ENCODE peak calls at places on chromosomes 5 and 9, in nine cellular contexts. K, M, A, I, T, S, H, W and R are unnamed samples.

GRCh38 chr5:169592937-169593650 is 9.5 kb downstream of the SPDL1 start:
- DNase-seq in K (no peak), M (no peak), A (no peak), I (no peak), T (no peak), S (no peak), H (no peak), W (no peak), R (no peak)

GRCh38 chr9:34457266-34458012 is 931 bp downstream of the FAM219A start:
- DNase-seq in K (peak; percentile 86), M (peak; percentile 80), A (no peak), I (peak; percentile 43), T (no peak), S (peak; percentile 88), H (peak; percentile 13), W (peak; percentile 63), R (peak; percentile 56)

GRCh38 chr9:104872959-104873850 is 54.8 kb downstream of the ABCA1 start:
- DNase-seq in K (peak; percentile 65), M (peak; percentile 64), A (no peak), I (no peak), T (peak; percentile 68), S (no peak), H (no peak), W (peak; percentile 79), R (no peak)

GRCh38 chr5:66169534-66169933 is 25.4 kb downstream of the SREK1 start:
- DNase-seq in K (no peak), M (no peak), A (peak; percentile 19), I (no peak), T (no peak), S (no peak), H (peak; percentile 54), W (no peak), R (no peak)

GRCh38 chr9:91037511-91038482 is 236.2 kb downstream of the SYK start:
- DNase-seq in K (peak; percentile 73), M (peak; percentile 71), A (no peak), I (no peak), T (peak; percentile 80), S (no peak), H (peak; percentile 11), W (peak; percentile 96), R (no peak)

GRCh38 chr5:34564706-34565235 is 91.4 kb upstream of the RAI14 start:
- DNase-seq in K (no peak), M (peak; percentile 30), A (no peak), I (no peak), T (no peak), S (peak; percentile 87), H (no peak), W (peak; percentile 28), R (no peak)

GRCh38 chr5:9851458-9851857 is 221.3 kb upstream of the TAS2R1 start:
- DNase-seq in K (no peak), M (no peak), A (no peak), I (no peak), T (peak; percentile 77), S (no peak), H (no peak), W (peak; percentile 71), R (no peak)

GRCh38 chr5:134226441-134227192 is 744 bp upstream of the PPP2CA start:
- DNase-seq in K (no peak), M (no peak), A (no peak), I (peak; percentile 16), T (no peak), S (peak; percentile 94), H (no peak), W (peak; percentile 39), R (no peak)

GRCh38 chr5:62506659-62507460 is 71.8 kb upstream of the LRRC70 start:
- DNase-seq in K (no peak), M (no peak), A (no peak), I (no peak), T (no peak), S (no peak), H (peak; percentile 16), W (no peak), R (no peak)

GRCh38 chr9:95508242-95508967 is 8.4 kb downstream of the PTCH1 start:
- DNase-seq in K (no peak), M (peak; percentile 59), A (no peak), I (no peak), T (no peak), S (no peak), H (peak; percentile 55), W (no peak), R (peak; percentile 27)

GRCh38 chr5:181167814-181168488 is 20.6 kb downstream of the OR2V2 start:
- DNase-seq in K (no peak), M (no peak), A (no peak), I (no peak), T (no peak), S (no peak), H (peak; percentile 63), W (no peak), R (no peak)

DNA sequence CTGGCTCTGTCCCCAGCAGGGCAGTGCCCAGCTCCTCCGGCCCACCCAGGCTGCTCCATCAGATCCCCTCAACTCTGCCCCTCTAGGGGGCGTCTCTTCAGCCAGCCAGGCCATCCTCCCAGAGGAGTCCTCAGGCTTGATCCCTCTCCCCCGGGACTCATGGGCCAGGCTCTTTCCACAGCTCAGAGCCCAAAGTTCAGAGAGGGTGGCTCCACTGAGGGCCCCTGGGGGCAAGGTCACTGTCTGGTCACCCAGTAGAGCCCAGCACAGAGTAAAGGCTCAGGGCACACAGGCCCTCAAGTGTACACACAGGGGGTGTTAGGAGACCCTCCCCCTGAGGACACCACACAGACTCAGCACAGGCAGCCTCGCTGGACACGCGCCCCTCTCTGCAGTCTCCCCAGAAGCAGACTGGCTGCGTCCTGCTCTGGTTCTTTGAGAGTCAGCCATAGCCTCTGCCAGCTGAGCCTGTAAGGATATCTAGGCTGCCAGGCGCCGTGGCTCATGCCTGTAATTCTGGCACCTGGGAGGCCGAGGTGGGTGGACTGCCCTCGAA is 64.8 kb downstream of the PAX5 start:
- DNase-seq in K (no peak), M (no peak), A (no peak), I (no peak), T (no peak), S (no peak), H (no peak), W (no peak), R (no peak)
- H3K27ac ChIP-seq in K (no peak overlapping the region), M (no peak overlapping the region), A (no peak overlapping the region), I (no peak overlapping the region), T (no peak overlapping the region), S (no peak overlapping the region), H (no peak overlapping the region), W (no peak overlapping the region), R (no peak overlapping the region)

DNA sequence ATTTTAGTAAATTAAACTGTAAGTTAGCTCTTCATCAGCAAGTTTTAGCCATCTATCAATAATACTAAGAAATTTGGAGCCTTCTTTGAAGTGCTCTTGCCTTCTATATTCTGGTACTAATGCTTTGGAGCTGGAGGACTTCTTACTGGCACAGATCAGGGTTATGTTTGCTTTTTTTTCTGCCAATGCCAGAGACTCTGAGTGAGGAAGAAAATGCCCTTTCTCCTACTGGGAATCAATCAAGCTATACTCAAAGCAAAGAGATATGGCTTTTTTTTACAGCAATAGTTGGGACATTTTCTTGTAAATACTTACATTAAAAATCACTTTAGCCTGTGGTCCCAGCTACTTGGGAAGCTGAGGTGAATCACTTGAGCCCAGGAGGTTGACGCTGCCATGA is 4.3 kb downstream of the HSDL2 start:
- DNase-seq in K (no peak), M (no peak), A (no peak), I (no peak), T (no peak), S (no peak), H (no peak), W (no peak), R (no peak)
- H3K27ac ChIP-seq in K (peak overlapping the region; percentile 22), M (no peak overlapping the region), A (no peak overlapping the region), I (peak overlapping the region; percentile 15), T (no peak overlapping the region), S (peak overlapping the region; percentile 73), H (no peak overlapping the region), W (no peak overlapping the region), R (no peak overlapping the region)

GRCh38 chr5:139046551-139046950 is 151.6 kb downstream of the SIL1 start:
- DNase-seq in K (no peak), M (no peak), A (no peak), I (no peak), T (no peak), S (no peak), H (no peak), W (no peak), R (no peak)

GRCh38 chr5:139051392-139051791 is 146.8 kb downstream of the SIL1 start:
- DNase-seq in K (no peak), M (no peak), A (no peak), I (no peak), T (no peak), S (no peak), H (no peak), W (no peak), R (no peak)

GRCh38 chr5:139052975-139053374 is 145.2 kb downstream of the SIL1 start:
- DNase-seq in K (no peak), M (no peak), A (no peak), I (no peak), T (no peak), S (no peak), H (no peak), W (no peak), R (no peak)

DNA sequence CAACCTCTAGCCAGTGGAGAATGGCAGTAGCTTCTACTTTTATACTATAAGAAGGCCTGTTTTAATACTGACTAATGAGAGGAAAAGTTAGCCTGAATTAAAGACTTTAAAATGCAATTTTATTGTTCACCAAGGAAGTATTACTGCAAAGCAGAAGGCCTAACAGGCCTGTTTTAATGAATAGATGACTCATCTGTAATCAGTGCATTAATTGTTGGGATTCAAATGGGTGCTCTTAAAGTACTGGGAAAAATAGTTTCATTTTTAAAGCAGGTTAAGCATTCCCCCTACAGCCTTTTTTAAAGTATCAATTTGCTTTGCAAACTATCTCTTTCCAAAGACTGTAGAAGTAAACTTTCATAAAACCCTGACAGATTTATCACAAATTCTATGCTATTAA is 147.7 kb downstream of the SIL1 start:
- DNase-seq in K (no peak), M (no peak), A (no peak), I (no peak), T (no peak), S (no peak), H (no peak), W (no peak), R (no peak)
- H3K27ac ChIP-seq in K (no peak overlapping the region), M (no peak overlapping the region), A (no peak overlapping the region), I (no peak overlapping the region), T (no peak overlapping the region), S (no peak overlapping the region), H (no peak overlapping the region), W (no peak overlapping the region), R (no peak overlapping the region)

GRCh38 chr9:120720404-120720803 is 6.1 kb upstream of the MEGF9 start:
- DNase-seq in K (no peak), M (no peak), A (no peak), I (no peak), T (no peak), S (no peak), H (no peak), W (no peak), R (no peak)

GRCh38 chr9:120729796-120730195 is 15.5 kb upstream of the MEGF9 start:
- DNase-seq in K (no peak), M (no peak), A (no peak), I (no peak), T (no peak), S (no peak), H (peak; percentile 14), W (no peak), R (no peak)

GRCh38 chr9:120726484-120726883 is 12.2 kb upstream of the MEGF9 start:
- DNase-seq in K (no peak), M (no peak), A (no peak), I (no peak), T (no peak), S (no peak), H (no peak), W (no peak), R (no peak)

GRCh38 chr9:120723547-120723946 is 9.3 kb upstream of the MEGF9 start:
- DNase-seq in K (no peak), M (no peak), A (no peak), I (no peak), T (peak; percentile 71), S (no peak), H (no peak), W (peak; percentile 84), R (no peak)

GRCh38 chr9:120724757-120725156 is 10.5 kb upstream of the MEGF9 start:
- DNase-seq in K (no peak), M (no peak), A (no peak), I (no peak), T (no peak), S (no peak), H (no peak), W (no peak), R (no peak)
- H3K27ac ChIP-seq in K (no peak overlapping the region), M (no peak overlapping the region), A (no peak overlapping the region), I (no peak overlapping the region), T (no peak overlapping the region), S (no peak overlapping the region), H (no peak overlapping the region), W (no peak overlapping the region), R (no peak overlapping the region)